ENCODE peak calls at places on chromosome 5, in eight cellular contexts. G is vagina, E is uterus, W is transverse colon, Q is esophagus muscularis mucosa, J is HCT116, L is A549, C is HepG2. H is an unnamed sample.

GRCh38 chr5:153584131-153584530 is 93.7 kb downstream of the GRIA1 start:
- DNase-seq in G (no peak), E (no peak), W (no peak), Q (no peak), J (no peak), L (no peak), C (no peak), H (no peak)

GRCh38 chr5:38465045-38465444 is 91.4 kb downstream of the LIFR start:
- DNase-seq in G (no peak), E (no peak), W (no peak), Q (peak), J (no peak), L (no peak), C (no peak), H (no peak)

GRCh38 chr5:63686938-63687337 is 275.3 kb downstream of the HTR1A start:
- DNase-seq in G (no peak), E (no peak), W (no peak), Q (no peak), J (no peak), L (no peak), C (no peak), H (no peak)

GRCh38 chr5:35783551-35783950 is 73.1 kb upstream of the IL7R start:
- DNase-seq in G (no peak), E (no peak), W (no peak), Q (no peak), J (no peak), L (no peak), C (no peak), H (no peak)

GRCh38 chr5:99763021-99763814 is 772.0 kb upstream of the FAM174A start:
- DNase-seq in G (no peak), E (no peak), W (no peak), Q (no peak), J (no peak), L (no peak), C (no peak), H (no peak)

GRCh38 chr5:73496984-73497457 is 1.2 kb upstream of the BTF3 start:
- DNase-seq in G (no peak), E (no peak), W (no peak), Q (no peak), J (peak), L (peak), C (peak), H (no peak)

GRCh38 chr5:13567819-13568218 is 376.7 kb downstream of the DNAH5 start:
- DNase-seq in G (no peak), E (no peak), W (no peak), Q (no peak), J (no peak), L (no peak), C (no peak), H (no peak)

GRCh38 chr5:138457532-138458275 is 7.6 kb upstream of the EGR1 start:
- DNase-seq in G (no peak), E (no peak), W (no peak), Q (no peak), J (no peak), L (no peak), C (no peak), H (no peak)

GRCh38 chr5:169576181-169576598 is 7.4 kb upstream of the SPDL1 start:
- DNase-seq in G (no peak), E (peak), W (no peak), Q (no peak), J (no peak), L (no peak), C (no peak), H (no peak)

GRCh38 chr5:138611295-138612220 is 36.4 kb upstream of the HSPA9 start:
- DNase-seq in G (no peak), E (no peak), W (no peak), Q (no peak), J (no peak), L (no peak), C (no peak), H (no peak)

GRCh38 chr5:159515909-159516415 is 185.7 kb upstream of the IL12B start:
- DNase-seq in G (no peak), E (peak), W (peak), Q (no peak), J (peak), L (peak), C (peak), H (peak)

GRCh38 chr5:132561601-132562000 is 4.8 kb downstream of the RAD50 start:
- DNase-seq in G (no peak), E (no peak), W (no peak), Q (no peak), J (no peak), L (no peak), C (no peak), H (no peak)

GRCh38 chr5:102754499-102755424 is at the start of gene PAM:
- DNase-seq in G (no peak), E (peak), W (peak), Q (no peak), J (no peak), L (peak), C (peak), H (peak)

GRCh38 chr5:141878186-141878770 is at the start of gene PCDH1:
- DNase-seq in G (no peak), E (peak), W (peak), Q (no peak), J (no peak), L (no peak), C (no peak), H (peak)

GRCh38 chr5:759111-759741 is 25.3 kb downstream of the ZDHHC11B start:
- DNase-seq in G (no peak), E (peak), W (peak), Q (no peak), J (no peak), L (peak), C (peak), H (peak)

GRCh38 chr5:171162602-171163001 is 146.4 kb upstream of the TLX3 start:
- DNase-seq in G (no peak), E (no peak), W (no peak), Q (no peak), J (peak), L (peak), C (no peak), H (no peak)

GRCh38 chr5:42366051-42366450 is 57.2 kb upstream of the GHR start:
- DNase-seq in G (no peak), E (no peak), W (no peak), Q (no peak), J (no peak), L (no peak), C (no peak), H (no peak)

GRCh38 chr5:44809956-44810276 is 1.2 kb downstream of the MRPS30 start:
- DNase-seq in G (no peak), E (no peak), W (no peak), Q (no peak), J (no peak), L (no peak), C (no peak), H (no peak)

GRCh38 chr5:139638090-139638735 is 9.9 kb upstream of the CXXC5 start:
- DNase-seq in G (no peak), E (peak), W (peak), Q (peak), J (no peak), L (no peak), C (no peak), H (peak)

DNA sequence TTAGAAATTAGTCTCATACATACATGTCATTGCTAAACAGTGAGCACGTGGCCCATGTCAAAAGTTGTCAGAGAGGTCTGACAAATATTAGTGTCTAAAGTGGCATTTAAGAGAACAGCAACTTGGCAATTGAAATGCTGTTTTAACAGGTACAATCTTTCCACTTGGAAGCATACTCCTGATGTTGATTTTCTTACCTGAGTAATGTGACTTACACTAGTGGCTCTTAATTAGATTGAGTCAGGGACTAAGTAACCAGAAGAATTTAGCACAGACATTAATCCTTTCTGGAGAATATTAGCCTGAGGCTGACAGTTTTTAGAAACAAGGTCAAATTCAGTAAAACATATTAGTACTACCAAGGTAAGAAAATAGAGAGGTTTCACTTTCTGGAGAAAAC is 357.0 kb upstream of the ZNF608 start:
- DNase-seq in G (no peak), E (no peak), W (no peak), Q (no peak), J (no peak), L (no peak), C (no peak), H (no peak)
- TF ChIP-seq POLR2A in G (no peak), E (no peak), W (no peak), Q (no peak), J (no peak), L (no peak), C (no peak), H (no peak)

GRCh38 chr5:16741007-16741406 is 124.2 kb upstream of the RETREG1 start:
- DNase-seq in G (no peak), E (no peak), W (no peak), Q (no peak), J (no peak), L (no peak), C (peak), H (no peak)
- TF ChIP-seq CTCF in G (no peak), E (no peak), W (no peak), Q (no peak), J (no peak), L (no peak), C (peak), H (no peak)

GRCh38 chr5:173248481-173248880 is 13.5 kb upstream of the NKX2-5 start:
- DNase-seq in G (no peak), E (no peak), W (no peak), Q (no peak), J (no peak), L (no peak), C (no peak), H (no peak)

GRCh38 chr5:173246135-173246495 is 11.1 kb upstream of the NKX2-5 start:
- DNase-seq in G (no peak), E (no peak), W (no peak), Q (no peak), J (no peak), L (no peak), C (no peak), H (no peak)

GRCh38 chr5:173247504-173247903 is 12.5 kb upstream of the NKX2-5 start:
- DNase-seq in G (no peak), E (no peak), W (no peak), Q (no peak), J (no peak), L (no peak), C (no peak), H (no peak)

GRCh38 chr5:173245319-173246134 is 10.5 kb upstream of the NKX2-5 start:
- DNase-seq in G (no peak), E (no peak), W (no peak), Q (no peak), J (no peak), L (no peak), C (no peak), H (no peak)

GRCh38 chr5:173247050-173247449 is 12.0 kb upstream of the NKX2-5 start:
- DNase-seq in G (no peak), E (no peak), W (no peak), Q (no peak), J (no peak), L (no peak), C (no peak), H (no peak)
- H3K27ac ChIP-seq in G (no peak), E (no peak), W (no peak), Q (no peak), J (no peak), L (no peak), C (no peak), H (no peak)

GRCh38 chr5:55634204-55634785 is 77.8 kb downstream of the SLC38A9 start:
- DNase-seq in G (no peak), E (no peak), W (no peak), Q (no peak), J (no peak), L (no peak), C (no peak), H (no peak)

GRCh38 chr5:55638455-55638854 is 73.7 kb downstream of the SLC38A9 start:
- DNase-seq in G (no peak), E (no peak), W (no peak), Q (no peak), J (no peak), L (no peak), C (no peak), H (no peak)

GRCh38 chr5:55636177-55636576 is 75.9 kb downstream of the SLC38A9 start:
- DNase-seq in G (no peak), E (no peak), W (no peak), Q (no peak), J (no peak), L (no peak), C (no peak), H (peak)

GRCh38 chr5:55634866-55635265 is 77.3 kb downstream of the SLC38A9 start:
- DNase-seq in G (no peak), E (no peak), W (no peak), Q (no peak), J (no peak), L (no peak), C (no peak), H (no peak)

GRCh38 chr5:55636711-55637110 is 75.4 kb downstream of the SLC38A9 start:
- DNase-seq in G (no peak), E (peak), W (peak), Q (no peak), J (no peak), L (peak), C (peak), H (peak)
- TF ChIP-seq POLR2A in G (no peak), E (no peak), W (no peak), Q (no peak), J (no peak), L (no peak), C (no peak), H (no peak)

GRCh38 chr5:136314302-136314701 is 51.0 kb downstream of the TRPC7 start:
- DNase-seq in G (no peak), E (no peak), W (no peak), Q (no peak), J (no peak), L (no peak), C (no peak), H (no peak)

GRCh38 chr5:136309376-136309775 is 56.0 kb downstream of the TRPC7 start:
- DNase-seq in G (no peak), E (no peak), W (no peak), Q (peak), J (no peak), L (no peak), C (no peak), H (no peak)

GRCh38 chr5:136308396-136308795 is 56.9 kb downstream of the TRPC7 start:
- DNase-seq in G (no peak), E (no peak), W (no peak), Q (peak), J (no peak), L (no peak), C (no peak), H (no peak)

GRCh38 chr5:136309932-136310598 is 55.3 kb downstream of the TRPC7 start:
- DNase-seq in G (no peak), E (no peak), W (no peak), Q (no peak), J (no peak), L (no peak), C (no peak), H (no peak)

DNA sequence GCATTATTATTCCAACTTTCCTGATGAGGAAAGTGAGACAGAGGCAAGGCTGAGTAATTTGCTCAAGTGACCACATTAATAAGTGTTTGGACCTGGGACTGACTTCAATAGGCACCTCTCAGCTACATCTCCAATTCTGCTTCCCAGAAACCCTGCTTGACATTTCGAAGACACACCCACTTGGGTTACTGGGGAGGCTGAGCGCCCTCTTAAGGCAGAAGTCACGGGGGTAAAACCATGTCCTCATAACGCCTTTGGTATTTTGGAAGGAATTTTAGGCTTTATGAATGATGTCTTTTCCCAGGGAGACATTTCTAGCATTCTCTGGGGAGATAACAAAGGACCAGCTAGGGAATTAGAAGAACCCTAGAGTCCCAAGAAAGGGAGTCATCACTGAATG is 53.3 kb downstream of the TRPC7 start:
- DNase-seq in G (no peak), E (no peak), W (no peak), Q (peak), J (no peak), L (no peak), C (no peak), H (no peak)
- TF ChIP-seq CTCF in G (no peak), E (no peak), W (no peak), Q (no peak), J (peak), L (no peak), C (no peak), H (no peak)

DNA sequence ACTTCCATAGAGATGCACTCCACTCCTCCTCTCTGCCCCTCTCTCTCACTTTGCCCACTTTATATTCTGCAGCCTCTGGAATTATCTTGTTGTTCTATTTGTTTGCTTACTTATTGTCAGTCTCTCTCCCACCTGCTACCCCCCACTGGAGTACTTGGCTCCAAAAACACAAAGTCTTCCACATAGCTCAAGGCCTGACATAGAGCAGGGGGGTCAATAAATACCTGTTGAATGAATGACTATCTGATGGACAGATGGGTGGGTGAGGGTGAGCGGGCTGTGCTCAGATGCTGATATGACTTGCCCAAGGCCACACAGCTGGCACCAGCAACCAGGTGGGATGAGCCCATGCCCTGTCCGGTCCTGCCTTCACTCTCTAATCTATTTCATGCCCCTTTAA is 13.4 kb upstream of the UNC5A start:
- DNase-seq in G (no peak), E (no peak), W (no peak), Q (no peak), J (no peak), L (no peak), C (no peak), H (no peak)
- H3K27ac ChIP-seq in G (no peak), E (no peak), W (no peak), Q (no peak), J (no peak), L (no peak), C (no peak), H (no peak)

GRCh38 chr5:180098526-180098925 is 27.0 kb upstream of the RNF130 start:
- DNase-seq in G (no peak), E (no peak), W (no peak), Q (no peak), J (no peak), L (no peak), C (no peak), H (no peak)

GRCh38 chr5:180097926-180098325 is 26.4 kb upstream of the RNF130 start:
- DNase-seq in G (no peak), E (no peak), W (no peak), Q (no peak), J (no peak), L (no peak), C (no peak), H (no peak)

GRCh38 chr5:180096616-180097015 is 25.1 kb upstream of the RNF130 start:
- DNase-seq in G (no peak), E (no peak), W (no peak), Q (no peak), J (no peak), L (no peak), C (no peak), H (no peak)

GRCh38 chr5:180095545-180095944 is 24.0 kb upstream of the RNF130 start:
- DNase-seq in G (no peak), E (no peak), W (no peak), Q (no peak), J (no peak), L (no peak), C (no peak), H (no peak)

GRCh38 chr5:180097163-180097894 is 25.8 kb upstream of the RNF130 start:
- DNase-seq in G (no peak), E (no peak), W (no peak), Q (no peak), J (no peak), L (no peak), C (no peak), H (no peak)
- TF ChIP-seq POLR2A in G (no peak), E (no peak), W (no peak), Q (no peak), J (no peak), L (no peak), C (no peak), H (no peak)

GRCh38 chr5:150801117-150801927 is 22.8 kb downstream of the SMIM3 start:
- DNase-seq in G (no peak), E (no peak), W (peak), Q (no peak), J (peak), L (peak), C (peak), H (no peak)
- TF ChIP-seq CTCF in G (no peak), E (peak), W (peak), Q (peak), J (peak), L (peak), C (peak), H (peak)

DNA sequence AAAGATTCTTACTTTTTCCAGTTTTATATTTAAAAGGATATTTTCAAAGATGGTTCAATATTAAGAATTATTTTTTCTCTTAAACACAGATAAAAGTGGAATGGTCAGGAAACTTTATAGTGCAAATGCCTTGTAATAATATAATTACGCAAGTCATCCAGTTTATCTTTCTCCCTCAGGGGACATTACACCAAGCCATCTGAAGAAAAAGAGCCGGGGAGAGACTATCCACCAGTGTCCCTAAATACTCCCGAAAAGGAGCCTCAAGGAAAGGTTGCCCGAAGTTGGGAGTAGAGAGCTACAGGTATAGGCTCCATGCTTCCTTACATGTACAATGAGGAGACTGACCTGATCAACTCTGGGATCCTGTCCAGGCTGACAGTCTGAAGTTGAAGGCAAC is 101.1 kb downstream of the SERINC5 start:
- DNase-seq in G (no peak), E (no peak), W (no peak), Q (no peak), J (no peak), L (no peak), C (no peak), H (no peak)
- H3K27ac ChIP-seq in G (no peak), E (no peak), W (peak), Q (no peak), J (no peak), L (no peak), C (no peak), H (no peak)